ENCODE peak calls at places on chromosome 7, in eight cellular contexts. J is nephron progenitor cell; E is left ventricle myocardium superior; P is stimulated activated CD8-positive, alpha-beta memory T cell treated with anti-CD3 and anti-CD28 coated beads, Interleukin-15, amount 100 ng/mL, for 24 hours; D is GM04504; G is sciatic nerve; A is activated CD4-positive, alpha-beta T cell treated with anti-CD3 and anti-CD28 coated beads, Interleukin-2, amount 10 ng/mL, durations not matched to agents 7 days and 5 days; S is mucosa of descending colon. N is an unnamed sample.

GRCh38 chr7:118080947-118081346 is 103.0 kb upstream of the LSM8 start:
- DNase-seq in A (peak), E (no peak), P (no peak), D (no peak), G (no peak), J (no peak), S (peak), N (peak)

GRCh38 chr7:151798851-151799428 is 78.0 kb downstream of the PRKAG2 start:
- DNase-seq in E (no peak), A (no peak), D (no peak), G (no peak), J (no peak), P (no peak), S (no peak), N (no peak)

GRCh38 chr7:120979765-120980499 is 8.6 kb upstream of the CPED1 start:
- DNase-seq in S (no peak), A (no peak), G (no peak), D (no peak), J (no peak), P (no peak), E (no peak), N (no peak)

GRCh38 chr7:67553378-67553777 is 556.7 kb downstream of the TYW1 start:
- DNase-seq in S (no peak), E (no peak), J (no peak), P (no peak), G (no peak), A (no peak), D (no peak), N (no peak)

GRCh38 chr7:152669758-152670157 is 6.2 kb downstream of the XRCC2 start:
- DNase-seq in G (no peak), P (no peak), D (no peak), J (no peak), S (no peak), E (no peak), A (no peak), N (no peak)

GRCh38 chr7:64907641-64908326 is 4.7 kb downstream of the ZNF273 start:
- DNase-seq in E (no peak), P (no peak), A (no peak), D (no peak), J (no peak), S (no peak), G (no peak), N (no peak)

GRCh38 chr7:26614503-26614902 is 249.9 kb downstream of the SKAP2 start:
- DNase-seq in G (no peak), D (no peak), S (no peak), A (no peak), P (no peak), E (no peak), J (no peak), N (no peak)

GRCh38 chr7:75743455-75743859 is 4.7 kb upstream of the HIP1 start:
- DNase-seq in E (peak), P (no peak), D (no peak), S (no peak), J (no peak), A (no peak), G (no peak), N (no peak)

GRCh38 chr7:51647931-51648351 is 331.3 kb upstream of the COBL start:
- DNase-seq in J (no peak), P (no peak), A (no peak), G (no peak), D (no peak), S (peak), E (no peak), N (peak)

GRCh38 chr7:93030605-93031225 is 87.1 kb downstream of the SAMD9 start:
- DNase-seq in J (no peak), P (no peak), D (no peak), E (no peak), S (no peak), G (no peak), A (no peak), N (no peak)

GRCh38 chr7:101594790-101595189 is 34.3 kb downstream of the MYL10 start:
- DNase-seq in P (no peak), A (no peak), J (no peak), S (no peak), D (no peak), G (peak), E (no peak), N (no peak)

GRCh38 chr7:131364767-131365344 is 37.2 kb downstream of the MKLN1 start:
- DNase-seq in J (no peak), G (no peak), E (no peak), A (no peak), P (no peak), D (no peak), S (no peak), N (no peak)

GRCh38 chr7:36400023-36400422 is 10.4 kb downstream of the ANLN start:
- DNase-seq in G (no peak), S (no peak), A (no peak), P (no peak), E (no peak), J (no peak), D (no peak), N (no peak)

GRCh38 chr7:135259702-135260101 is 26.1 kb downstream of the STRA8 start:
- DNase-seq in E (no peak), D (no peak), J (no peak), G (no peak), S (no peak), P (no peak), A (no peak), N (no peak)

GRCh38 chr7:80216996-80217842 is 82.6 kb downstream of the GNAI1 start:
- DNase-seq in S (no peak), D (no peak), E (no peak), G (no peak), J (no peak), P (no peak), A (no peak), N (no peak)

GRCh38 chr7:43785425-43785824 is 26.9 kb downstream of the BLVRA start:
- DNase-seq in E (no peak), G (no peak), A (no peak), S (peak), P (no peak), D (peak), J (no peak), N (no peak)

GRCh38 chr7:30285531-30286284 is 1.3 kb downstream of the ZNRF2 start:
- DNase-seq in A (peak), J (peak), E (peak), D (no peak), P (peak), S (peak), G (peak), N (no peak)

GRCh38 chr7:118224521-118224920 is at the start of gene ANKRD7:
- DNase-seq in P (no peak), G (no peak), J (no peak), S (no peak), D (no peak), A (no peak), E (peak), N (no peak)

GRCh38 chr7:76327610-76328009 is 25.1 kb downstream of the HSPB1 start:
- DNase-seq in J (no peak), E (no peak), P (no peak), G (no peak), A (no peak), S (no peak), D (no peak), N (no peak)

GRCh38 chr7:48847896-48848295 is 76.5 kb upstream of the CDC14C start:
- DNase-seq in P (no peak), G (no peak), E (peak), A (no peak), S (no peak), J (no peak), D (no peak), N (no peak)

GRCh38 chr7:5629941-5630340 is 151.5 kb downstream of the RNF216 start:
- DNase-seq in A (peak), G (no peak), E (no peak), J (no peak), S (no peak), P (no peak), D (peak), N (no peak)

GRCh38 chr7:80635533-80635932 is 2.9 kb upstream of the CD36 start:
- DNase-seq in P (no peak), A (no peak), G (no peak), S (no peak), J (no peak), E (no peak), D (no peak), N (no peak)

GRCh38 chr7:13126347-13126746 is 438.9 kb downstream of the ARL4A start:
- DNase-seq in D (no peak), A (no peak), E (no peak), J (no peak), G (no peak), P (no peak), S (no peak), N (no peak)

GRCh38 chr7:150415161-150416160 is 35.0 kb upstream of the GIMAP8 start:
- DNase-seq in A (no peak), J (no peak), S (peak), E (no peak), D (no peak), G (peak), P (no peak), N (no peak)

GRCh38 chr7:77289387-77289786 is 89.8 kb upstream of the FGL2 start:
- DNase-seq in D (no peak), A (no peak), J (no peak), G (no peak), E (no peak), P (no peak), S (no peak), N (no peak)

GRCh38 chr7:6436385-6436685 is 11.4 kb downstream of the DAGLB start:
- DNase-seq in D (no peak), S (no peak), J (no peak), A (peak), P (no peak), G (no peak), E (no peak), N (no peak)

GRCh38 chr7:95527033-95527775 is 41.5 kb downstream of the ASB4 start:
- DNase-seq in A (peak), D (peak), J (peak), G (peak), S (peak), E (peak), P (no peak), N (no peak)